ENCODE peak calls at places on chromosome 22, in four cellular contexts. One of them, this sample, is unnamed.

GRCh38 chr22:31085928-31086327 is 4.8 kb downstream of the SMTN start:
- DNase-seq in uterus: no peak
- DNase-seq in tibial nerve: no peak
- DNase-seq in lower leg skin: no peak
- DNase-seq in this sample: no peak

GRCh38 chr22:31676700-31677099 is 14.7 kb upstream of the PISD start:
- DNase-seq in uterus: peak
- DNase-seq in tibial nerve: peak
- DNase-seq in lower leg skin: peak
- DNase-seq in this sample: peak

GRCh38 chr22:42383287-42383686 is 48.9 kb downstream of the NFAM1 start:
- DNase-seq in uterus: no peak
- DNase-seq in tibial nerve: no peak
- DNase-seq in lower leg skin: no peak
- DNase-seq in this sample: no peak

GRCh38 chr22:49765951-49766350 is 61.7 kb downstream of the BRD1 start:
- DNase-seq in uterus: no peak
- DNase-seq in tibial nerve: no peak
- DNase-seq in lower leg skin: peak
- DNase-seq in this sample: no peak

GRCh38 chr22:30104501-30105156 is 24.4 kb downstream of the HORMAD2 start:
- DNase-seq in uterus: no peak
- DNase-seq in tibial nerve: no peak
- DNase-seq in lower leg skin: no peak
- DNase-seq in this sample: no peak

GRCh38 chr22:29308148-29308790 is 1.8 kb downstream of the GAS2L1 start:
- DNase-seq in uterus: no peak
- DNase-seq in tibial nerve: no peak
- DNase-seq in lower leg skin: no peak
- DNase-seq in this sample: no peak

GRCh38 chr22:27881404-27881803 is 37.7 kb downstream of the PITPNB start:
- DNase-seq in uterus: peak
- DNase-seq in tibial nerve: no peak
- DNase-seq in lower leg skin: no peak
- DNase-seq in this sample: no peak

GRCh38 chr22:28710889-28711285 is 30.7 kb downstream of the CHEK2 start:
- DNase-seq in uterus: no peak
- DNase-seq in tibial nerve: no peak
- DNase-seq in lower leg skin: no peak
- DNase-seq in this sample: no peak

GRCh38 chr22:17629167-17629489 is 579 bp upstream of the ATP6V1E1 start:
- DNase-seq in uterus: no peak
- DNase-seq in tibial nerve: no peak
- DNase-seq in lower leg skin: no peak
- DNase-seq in this sample: no peak

GRCh38 chr22:42343551-42344081 is 73.2 kb upstream of the TCF20 start:
- DNase-seq in uterus: no peak
- DNase-seq in tibial nerve: no peak
- DNase-seq in lower leg skin: no peak
- DNase-seq in this sample: no peak

GRCh38 chr22:24175160-24175808 is 6.0 kb upstream of the SUSD2 start:
- DNase-seq in uterus: peak
- DNase-seq in tibial nerve: peak
- DNase-seq in lower leg skin: peak
- DNase-seq in this sample: peak

GRCh38 chr22:30321461-30321860 is 5.3 kb downstream of the TBC1D10A start:
- DNase-seq in uterus: no peak
- DNase-seq in tibial nerve: no peak
- DNase-seq in lower leg skin: no peak
- DNase-seq in this sample: no peak

GRCh38 chr22:26770624-26771023 is 113.2 kb downstream of the MIAT start:
- DNase-seq in uterus: no peak
- DNase-seq in tibial nerve: no peak
- DNase-seq in lower leg skin: no peak
- DNase-seq in this sample: no peak

GRCh38 chr22:23789121-23789520 is 2.4 kb downstream of the SMARCB1 start:
- DNase-seq in uterus: no peak
- DNase-seq in tibial nerve: no peak
- DNase-seq in lower leg skin: no peak
- DNase-seq in this sample: no peak

GRCh38 chr22:48391820-48392219 is 1435.9 kb downstream of the BRD1 start:
- DNase-seq in uterus: no peak
- DNase-seq in tibial nerve: no peak
- DNase-seq in lower leg skin: no peak
- DNase-seq in this sample: no peak

GRCh38 chr22:49863936-49864335 is 10.3 kb downstream of the ZBED4 start:
- DNase-seq in uterus: no peak
- DNase-seq in tibial nerve: no peak
- DNase-seq in lower leg skin: no peak
- DNase-seq in this sample: no peak

GRCh38 chr22:24035296-24035695 is 24.2 kb downstream of the CABIN1 start:
- DNase-seq in uterus: no peak
- DNase-seq in tibial nerve: no peak
- DNase-seq in lower leg skin: peak
- DNase-seq in this sample: no peak

GRCh38 chr22:44449061-44449682 is 48.9 kb downstream of the RTL6 start:
- DNase-seq in uterus: no peak
- DNase-seq in tibial nerve: no peak
- DNase-seq in lower leg skin: peak
- DNase-seq in this sample: no peak

GRCh38 chr22:50445071-50445879 is 29.6 kb downstream of the SBF1 start:
- DNase-seq in uterus: no peak
- DNase-seq in tibial nerve: no peak
- DNase-seq in lower leg skin: no peak
- DNase-seq in this sample: no peak

GRCh38 chr22:49302150-49302460 is 525.6 kb downstream of the BRD1 start:
- DNase-seq in uterus: no peak
- DNase-seq in tibial nerve: no peak
- DNase-seq in lower leg skin: no peak
- DNase-seq in this sample: no peak

DNA sequence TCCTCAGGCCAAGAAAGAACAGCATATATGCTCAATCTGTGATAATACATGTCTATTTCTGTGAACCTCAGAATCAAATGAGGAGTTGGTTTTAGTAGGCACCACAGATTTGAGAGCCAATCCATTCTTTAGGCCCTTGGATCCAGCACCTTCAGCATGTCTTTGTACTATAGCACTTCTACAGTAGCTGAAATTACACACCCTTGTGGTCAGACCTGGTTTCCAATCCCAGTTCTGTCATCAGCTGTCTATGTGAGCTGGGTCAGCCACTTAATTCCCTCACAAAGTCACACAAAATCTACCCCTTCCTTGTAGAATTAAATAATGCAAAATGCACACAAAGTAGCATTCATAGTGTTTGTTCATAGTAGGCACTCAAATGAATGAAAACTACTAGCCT is 381.3 kb upstream of the LARGE1 start:
- DNase-seq in uterus: no peak
- DNase-seq in tibial nerve: no peak
- DNase-seq in lower leg skin: no peak
- DNase-seq in this sample: no peak
- TF ChIP-seq POLR2A in uterus: no peak
- TF ChIP-seq POLR2A in tibial nerve: no peak
- TF ChIP-seq POLR2A in lower leg skin: no peak
- TF ChIP-seq POLR2A in this sample: no peak

GRCh38 chr22:36435516-36436415 is 45.7 kb downstream of the TXN2 start:
- DNase-seq in uterus: no peak
- DNase-seq in tibial nerve: no peak
- DNase-seq in lower leg skin: no peak
- DNase-seq in this sample: peak
- TF ChIP-seq POLR2A in uterus: no peak
- TF ChIP-seq POLR2A in tibial nerve: no peak
- TF ChIP-seq POLR2A in lower leg skin: no peak
- TF ChIP-seq POLR2A in this sample: no peak

GRCh38 chr22:20748082-20748481 is 25.8 kb upstream of the SERPIND1 start:
- DNase-seq in uterus: no peak
- DNase-seq in tibial nerve: no peak
- DNase-seq in lower leg skin: no peak
- DNase-seq in this sample: no peak
- TF ChIP-seq POLR2A in uterus: no peak
- TF ChIP-seq POLR2A in tibial nerve: no peak
- TF ChIP-seq POLR2A in lower leg skin: no peak
- TF ChIP-seq POLR2A in this sample: no peak

GRCh38 chr22:41092023-41092817 is at the start of gene EP300:
- DNase-seq in uterus: peak
- DNase-seq in tibial nerve: peak
- DNase-seq in lower leg skin: peak
- DNase-seq in this sample: peak
- TF ChIP-seq POLR2A in uterus: peak
- TF ChIP-seq POLR2A in tibial nerve: peak
- TF ChIP-seq POLR2A in lower leg skin: no peak
- TF ChIP-seq POLR2A in this sample: peak

DNA sequence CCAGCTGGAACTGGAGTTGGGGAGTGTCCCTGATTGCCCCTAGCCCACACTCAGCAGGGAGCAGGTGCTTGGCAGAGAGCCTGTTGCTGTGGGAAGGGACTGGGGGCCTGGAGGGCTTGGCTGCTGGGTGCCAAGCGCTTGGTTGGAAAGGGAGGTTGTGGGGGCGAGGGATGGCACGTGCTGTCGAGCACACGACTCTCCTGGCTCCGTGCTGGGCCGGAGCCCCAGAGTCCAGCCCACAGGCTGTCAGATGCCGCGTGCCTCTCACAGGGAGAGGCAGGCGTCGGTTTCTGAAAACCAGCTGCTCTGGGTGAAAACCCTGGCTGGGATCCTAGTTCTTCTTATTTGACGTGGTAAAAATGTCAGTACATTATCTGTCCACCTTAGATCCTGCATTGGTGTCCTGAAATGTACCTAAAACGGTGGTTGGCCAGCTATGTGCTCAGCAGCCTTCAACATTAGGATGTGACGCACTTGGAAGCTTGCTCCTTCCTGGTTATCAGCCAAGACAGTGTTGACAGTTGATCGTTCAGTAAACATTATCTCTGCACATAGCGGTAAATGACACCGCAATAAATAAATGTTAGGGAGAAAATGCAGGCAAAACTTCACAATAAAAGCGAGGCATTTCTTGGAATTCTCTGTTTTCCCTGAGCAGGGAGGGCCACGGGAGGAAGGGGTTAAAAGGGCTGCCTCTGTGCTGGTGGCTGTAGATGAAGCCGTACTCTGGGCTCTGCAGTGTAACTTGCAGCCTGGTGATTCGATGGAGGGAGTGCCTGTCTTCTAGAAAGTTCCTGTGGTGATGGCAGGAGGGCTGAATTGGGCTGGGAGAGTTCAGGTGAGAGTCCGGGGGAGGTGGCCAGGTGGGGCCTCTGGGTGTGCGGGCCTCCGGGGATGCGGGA is 29.2 kb downstream of the GRAMD4 start:
- DNase-seq in uterus: peak
- DNase-seq in tibial nerve: no peak
- DNase-seq in lower leg skin: no peak
- DNase-seq in this sample: no peak
- TF ChIP-seq POLR2A in uterus: no peak
- TF ChIP-seq POLR2A in tibial nerve: no peak
- TF ChIP-seq POLR2A in lower leg skin: no peak
- TF ChIP-seq POLR2A in this sample: no peak

DNA sequence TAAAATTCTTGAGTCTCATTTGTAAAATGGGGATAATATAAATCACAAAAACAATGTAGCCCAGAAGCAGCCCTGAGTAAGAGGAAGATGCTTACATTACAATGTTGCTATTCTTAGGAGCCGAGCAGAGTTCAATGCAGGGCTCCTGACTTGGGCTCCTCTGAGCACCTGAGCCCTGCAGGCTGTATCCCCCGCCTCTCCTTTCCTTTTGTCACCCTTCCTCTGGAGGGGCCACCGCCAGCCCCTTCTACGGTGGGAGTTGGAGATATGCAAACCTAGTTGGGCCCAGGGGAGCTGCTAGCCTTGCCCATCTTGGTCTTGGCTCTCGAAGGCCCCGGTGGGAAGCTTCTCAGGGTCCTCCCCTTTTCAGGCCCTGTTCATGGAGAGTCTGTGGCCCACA is 8.3 kb upstream of the CSNK1E start:
- DNase-seq in uterus: no peak
- DNase-seq in tibial nerve: no peak
- DNase-seq in lower leg skin: no peak
- DNase-seq in this sample: no peak
- TF ChIP-seq POLR2A in uterus: no peak
- TF ChIP-seq POLR2A in tibial nerve: no peak
- TF ChIP-seq POLR2A in lower leg skin: no peak
- TF ChIP-seq POLR2A in this sample: no peak

GRCh38 chr22:19941365-19942070 is at the start of the genes COMT and TXNRD2:
- DNase-seq in uterus: peak
- DNase-seq in tibial nerve: peak
- DNase-seq in lower leg skin: peak
- DNase-seq in this sample: peak
- TF ChIP-seq POLR2A in uterus: peak
- TF ChIP-seq POLR2A in tibial nerve: no peak
- TF ChIP-seq POLR2A in lower leg skin: no peak
- TF ChIP-seq POLR2A in this sample: peak